ENCODE peak calls at places on chromosome 14, in four cellular contexts. One of them, this sample, is unnamed.
A peak's percentile ranks its signal among the peaks of the same experiment; 100 is the strongest.

GRCh38 chr14:101623685-101624444 is 62.6 kb downstream of the DIO3 start:
- DNase-seq in AG10803: no peak
- DNase-seq in fibroblast of mammary gland: no peak
- DNase-seq in fibroblast of lung: no peak
- DNase-seq in this sample: no peak

GRCh38 chr14:24368562-24369252 is 723 bp downstream of the NFATC4 start:
- DNase-seq in fibroblast of mammary gland: peak; percentile 80
- DNase-seq in fibroblast of lung: peak; percentile 69
- DNase-seq in AG10803: peak; percentile 95
- DNase-seq in this sample: peak; percentile 72

GRCh38 chr14:37329189-37330001 is 131.7 kb downstream of the MIPOL1 start:
- DNase-seq in AG10803: no peak
- DNase-seq in fibroblast of lung: no peak
- DNase-seq in fibroblast of mammary gland: no peak
- DNase-seq in this sample: no peak

GRCh38 chr14:84036863-84037262 is 1493.1 kb upstream of the FLRT2 start:
- DNase-seq in fibroblast of mammary gland: peak; percentile 47
- DNase-seq in fibroblast of lung: peak; percentile 62
- DNase-seq in AG10803: peak; percentile 28
- DNase-seq in this sample: peak; percentile 51

GRCh38 chr14:94663965-94664704 is 51.9 kb downstream of the SERPINA3 start:
- DNase-seq in AG10803: no peak
- DNase-seq in fibroblast of mammary gland: no peak
- DNase-seq in fibroblast of lung: no peak
- DNase-seq in this sample: no peak

GRCh38 chr14:76812093-76812421 is 625 bp downstream of the ANGEL1 start:
- DNase-seq in fibroblast of mammary gland: no peak
- DNase-seq in fibroblast of lung: no peak
- DNase-seq in AG10803: no peak
- DNase-seq in this sample: no peak

GRCh38 chr14:80356413-80356812 is 145.1 kb upstream of the DIO2 start:
- DNase-seq in AG10803: no peak
- DNase-seq in fibroblast of lung: peak; percentile 17
- DNase-seq in fibroblast of mammary gland: peak; percentile 25
- DNase-seq in this sample: peak; percentile 10

GRCh38 chr14:90613997-90614396 is 202.2 kb downstream of the TTC7B start:
- DNase-seq in fibroblast of mammary gland: no peak
- DNase-seq in fibroblast of lung: no peak
- DNase-seq in AG10803: no peak
- DNase-seq in this sample: no peak

GRCh38 chr14:32809255-32809654 is 129.4 kb upstream of the NPAS3 start:
- DNase-seq in AG10803: no peak
- DNase-seq in fibroblast of mammary gland: no peak
- DNase-seq in fibroblast of lung: no peak
- DNase-seq in this sample: no peak

GRCh38 chr14:100384277-100384676 is 61.1 kb downstream of the SLC25A47 start:
- DNase-seq in fibroblast of lung: no peak
- DNase-seq in AG10803: no peak
- DNase-seq in fibroblast of mammary gland: no peak
- DNase-seq in this sample: no peak

GRCh38 chr14:33587761-33588160 is 363.1 kb downstream of the EGLN3 start:
- DNase-seq in fibroblast of mammary gland: no peak
- DNase-seq in AG10803: peak; percentile 18
- DNase-seq in fibroblast of lung: no peak
- DNase-seq in this sample: no peak

GRCh38 chr14:92600318-92601053 is 86.9 kb downstream of the RIN3 start:
- DNase-seq in fibroblast of lung: peak; percentile 81
- DNase-seq in AG10803: peak; percentile 83
- DNase-seq in fibroblast of mammary gland: peak; percentile 92
- DNase-seq in this sample: peak; percentile 87

GRCh38 chr14:99441157-99441870 is 39.3 kb downstream of the SETD3 start:
- DNase-seq in fibroblast of lung: no peak
- DNase-seq in AG10803: no peak
- DNase-seq in fibroblast of mammary gland: peak; percentile 8
- DNase-seq in this sample: peak; percentile 42

GRCh38 chr14:76779221-76780057 is 18.2 kb downstream of the VASH1 start:
- DNase-seq in AG10803: no peak
- DNase-seq in fibroblast of lung: no peak
- DNase-seq in fibroblast of mammary gland: no peak
- DNase-seq in this sample: no peak

GRCh38 chr14:71290960-71291466 is 383.8 kb downstream of the PCNX1 start:
- DNase-seq in AG10803: peak; percentile 56
- DNase-seq in fibroblast of mammary gland: peak; percentile 80
- DNase-seq in fibroblast of lung: peak; percentile 54
- DNase-seq in this sample: peak; percentile 38

GRCh38 chr14:55383541-55384140 is 28.0 kb downstream of the ATG14 start:
- DNase-seq in fibroblast of lung: no peak
- DNase-seq in fibroblast of mammary gland: no peak
- DNase-seq in AG10803: no peak
- DNase-seq in this sample: peak; percentile 66

GRCh38 chr14:58362798-58363412 is 32.8 kb upstream of the TOMM20L start:
- DNase-seq in fibroblast of lung: peak; percentile 32
- DNase-seq in AG10803: peak; percentile 16
- DNase-seq in fibroblast of mammary gland: peak; percentile 33
- DNase-seq in this sample: peak; percentile 16

GRCh38 chr14:39085933-39086332 is 17.1 kb downstream of the SEC23A start:
- DNase-seq in fibroblast of lung: peak; percentile 33
- DNase-seq in fibroblast of mammary gland: no peak
- DNase-seq in AG10803: peak; percentile 5
- DNase-seq in this sample: peak; percentile 34

GRCh38 chr14:59133202-59133601 is 55.3 kb upstream of the DAAM1 start:
- DNase-seq in fibroblast of lung: peak; percentile 36
- DNase-seq in AG10803: no peak
- DNase-seq in fibroblast of mammary gland: peak; percentile 7
- DNase-seq in this sample: no peak

GRCh38 chr14:37595809-37596595 is 573 bp downstream of the TTC6 start:
- DNase-seq in AG10803: no peak
- DNase-seq in fibroblast of mammary gland: peak; percentile 20
- DNase-seq in fibroblast of lung: no peak
- DNase-seq in this sample: no peak

GRCh38 chr14:92613008-92613658 is 99.6 kb downstream of the RIN3 start:
- DNase-seq in AG10803: no peak
- DNase-seq in fibroblast of lung: no peak
- DNase-seq in fibroblast of mammary gland: no peak
- DNase-seq in this sample: peak; percentile 20

GRCh38 chr14:66944872-66945271 is 244.4 kb upstream of the GARIN2 start:
- DNase-seq in fibroblast of lung: peak; percentile 51
- DNase-seq in fibroblast of mammary gland: peak; percentile 46
- DNase-seq in AG10803: peak; percentile 20
- DNase-seq in this sample: peak; percentile 50

GRCh38 chr14:100586153-100586519 is 1.1 kb downstream of the BEGAIN start:
- DNase-seq in AG10803: no peak
- DNase-seq in fibroblast of lung: no peak
- DNase-seq in fibroblast of mammary gland: no peak
- DNase-seq in this sample: no peak

GRCh38 chr14:55245657-55246268 is 25.5 kb upstream of the FBXO34 start:
- DNase-seq in fibroblast of lung: peak; percentile 42
- DNase-seq in fibroblast of mammary gland: peak; percentile 39
- DNase-seq in AG10803: peak; percentile 30
- DNase-seq in this sample: peak; percentile 48

GRCh38 chr14:34650786-34651584 is 21.0 kb upstream of the SNX6 start:
- DNase-seq in fibroblast of lung: peak; percentile 99
- DNase-seq in AG10803: peak; percentile 100
- DNase-seq in fibroblast of mammary gland: peak; percentile 100
- DNase-seq in this sample: peak; percentile 99

GRCh38 chr14:55752580-55753365 is 172.8 kb downstream of the KTN1 start:
- DNase-seq in AG10803: peak; percentile 26
- DNase-seq in fibroblast of lung: peak; percentile 87
- DNase-seq in fibroblast of mammary gland: peak; percentile 55
- DNase-seq in this sample: peak; percentile 66

GRCh38 chr14:23299986-23300686 is 2.5 kb downstream of the PPP1R3E start:
- DNase-seq in fibroblast of mammary gland: no peak
- DNase-seq in AG10803: no peak
- DNase-seq in fibroblast of lung: no peak
- DNase-seq in this sample: peak; percentile 3

GRCh38 chr14:31382221-31382620 is 38.1 kb downstream of the HEATR5A start:
- DNase-seq in fibroblast of mammary gland: no peak
- DNase-seq in fibroblast of lung: no peak
- DNase-seq in AG10803: no peak
- DNase-seq in this sample: no peak

GRCh38 chr14:33068626-33069025 is 129.9 kb downstream of the NPAS3 start:
- DNase-seq in fibroblast of lung: no peak
- DNase-seq in AG10803: no peak
- DNase-seq in fibroblast of mammary gland: peak; percentile 17
- DNase-seq in this sample: no peak

GRCh38 chr14:99191663-99192621 is 80.1 kb downstream of the BCL11B start:
- DNase-seq in fibroblast of mammary gland: peak; percentile 46
- DNase-seq in AG10803: peak; percentile 59
- DNase-seq in fibroblast of lung: peak; percentile 60
- DNase-seq in this sample: peak; percentile 16

GRCh38 chr14:24887623-24888304 is 162.2 kb downstream of the STXBP6 start:
- DNase-seq in fibroblast of mammary gland: no peak
- DNase-seq in AG10803: no peak
- DNase-seq in fibroblast of lung: no peak
- DNase-seq in this sample: no peak

GRCh38 chr14:96091149-96091693 is 52.1 kb downstream of the C14orf132 start:
- DNase-seq in fibroblast of mammary gland: no peak
- DNase-seq in AG10803: no peak
- DNase-seq in fibroblast of lung: no peak
- DNase-seq in this sample: no peak
- TF ChIP-seq CTCF in fibroblast of mammary gland: no peak
- TF ChIP-seq CTCF in AG10803: no peak
- TF ChIP-seq CTCF in fibroblast of lung: no peak
- TF ChIP-seq CTCF in this sample: no peak

GRCh38 chr14:69259176-69259530 is 805 bp upstream of the GALNT16 start:
- DNase-seq in AG10803: no peak
- DNase-seq in fibroblast of lung: no peak
- DNase-seq in fibroblast of mammary gland: no peak
- DNase-seq in this sample: no peak
- H3K4me3 ChIP-seq in AG10803: peak overlapping the region; percentile 64
- H3K4me3 ChIP-seq in fibroblast of lung: peak overlapping the region; percentile 67
- H3K4me3 ChIP-seq in fibroblast of mammary gland: no peak overlapping the region
- H3K4me3 ChIP-seq in this sample: peak overlapping the region; percentile 46

GRCh38 chr14:46686652-46687051 is 35.1 kb upstream of the RPL10L start:
- DNase-seq in fibroblast of lung: no peak
- DNase-seq in fibroblast of mammary gland: no peak
- DNase-seq in AG10803: no peak
- DNase-seq in this sample: no peak
- TF ChIP-seq CTCF in fibroblast of lung: no peak
- TF ChIP-seq CTCF in fibroblast of mammary gland: no peak
- TF ChIP-seq CTCF in AG10803: no peak
- TF ChIP-seq CTCF in this sample: no peak

DNA sequence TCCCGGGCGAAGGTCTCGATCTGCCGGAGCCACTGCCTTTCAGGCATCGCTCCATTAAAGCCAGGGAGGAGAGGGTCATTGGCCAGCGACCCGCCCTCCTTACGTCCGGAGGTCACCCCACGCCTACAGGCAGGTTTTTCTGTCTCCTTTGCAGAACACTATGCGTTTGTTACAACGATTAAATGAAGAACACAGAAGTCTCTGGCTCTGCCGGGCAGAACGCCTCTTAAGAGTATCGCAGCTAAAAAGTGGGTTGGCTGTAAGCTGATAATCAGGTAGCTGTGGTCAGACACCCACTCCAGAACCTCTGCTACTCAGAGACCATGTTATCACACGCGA is 15.0 kb downstream of the OTX2 start:
- DNase-seq in fibroblast of mammary gland: no peak
- DNase-seq in fibroblast of lung: no peak
- DNase-seq in AG10803: no peak
- DNase-seq in this sample: no peak
- H3K4me3 ChIP-seq in fibroblast of mammary gland: no peak overlapping the region
- H3K4me3 ChIP-seq in fibroblast of lung: no peak overlapping the region
- H3K4me3 ChIP-seq in AG10803: no peak overlapping the region
- H3K4me3 ChIP-seq in this sample: no peak overlapping the region

GRCh38 chr14:104870368-104871144 is 5.5 kb downstream of the CEP170B start:
- DNase-seq in AG10803: no peak
- DNase-seq in fibroblast of lung: no peak
- DNase-seq in fibroblast of mammary gland: no peak
- DNase-seq in this sample: no peak
- TF ChIP-seq CTCF in AG10803: peak; percentile 16
- TF ChIP-seq CTCF in fibroblast of lung: peak; percentile 35
- TF ChIP-seq CTCF in fibroblast of mammary gland: peak; percentile 27
- TF ChIP-seq CTCF in this sample: peak; percentile 28

GRCh38 chr14:65101631-65102440 is 481 bp downstream of the MAX start:
- DNase-seq in fibroblast of lung: no peak
- DNase-seq in fibroblast of mammary gland: no peak
- DNase-seq in AG10803: no peak
- DNase-seq in this sample: peak; percentile 6
- H3K4me3 ChIP-seq in fibroblast of lung: peak overlapping the region; percentile 80
- H3K4me3 ChIP-seq in fibroblast of mammary gland: peak overlapping the region; percentile 74
- H3K4me3 ChIP-seq in AG10803: peak overlapping the region; percentile 82
- H3K4me3 ChIP-seq in this sample: peak overlapping the region; percentile 91

DNA sequence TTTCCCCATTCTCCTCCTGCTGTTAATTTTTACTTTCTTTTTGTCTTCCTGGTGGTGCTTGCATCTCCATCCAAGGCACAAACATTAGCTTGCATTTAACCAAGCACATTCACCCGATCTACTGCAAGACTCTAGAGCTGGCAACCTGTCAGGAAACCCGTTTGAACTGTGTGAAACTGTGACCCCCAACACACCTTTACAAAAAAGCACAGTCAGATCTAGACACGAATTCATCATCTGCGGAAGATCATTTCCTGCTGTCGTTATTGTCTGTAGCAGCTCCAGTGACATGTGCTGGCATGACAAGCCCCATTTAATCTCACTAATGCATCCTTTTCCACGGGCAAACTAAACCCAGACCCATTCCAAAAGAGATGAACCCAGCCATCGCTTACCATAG is 340.5 kb downstream of the VRK1 start:
- DNase-seq in fibroblast of lung: no peak
- DNase-seq in AG10803: no peak
- DNase-seq in fibroblast of mammary gland: no peak
- DNase-seq in this sample: no peak
- TF ChIP-seq CTCF in fibroblast of lung: no peak
- TF ChIP-seq CTCF in AG10803: no peak
- TF ChIP-seq CTCF in fibroblast of mammary gland: no peak
- TF ChIP-seq CTCF in this sample: no peak

DNA sequence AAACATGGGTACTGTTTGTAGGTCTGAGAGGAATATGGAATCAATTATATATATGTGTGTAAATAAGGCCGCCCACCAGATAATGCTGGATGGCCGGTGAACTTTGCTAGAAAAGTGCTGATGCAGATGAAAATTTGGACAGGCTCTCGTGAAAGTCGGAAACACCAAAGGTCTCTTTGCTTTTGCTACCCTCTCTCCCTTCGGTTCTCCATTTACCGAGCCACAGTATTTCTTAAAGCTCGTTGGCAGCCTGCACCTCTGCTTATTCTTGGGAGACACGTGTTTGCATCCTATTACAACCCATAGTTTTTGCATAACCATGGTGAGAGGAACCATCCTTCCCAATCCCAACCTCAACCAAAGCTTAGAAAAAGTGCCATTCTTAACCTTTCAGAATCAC is 109.6 kb downstream of the FOXN3 start:
- DNase-seq in fibroblast of lung: no peak
- DNase-seq in AG10803: no peak
- DNase-seq in fibroblast of mammary gland: no peak
- DNase-seq in this sample: no peak
- H3K4me3 ChIP-seq in fibroblast of lung: no peak overlapping the region
- H3K4me3 ChIP-seq in AG10803: no peak overlapping the region
- H3K4me3 ChIP-seq in fibroblast of mammary gland: no peak overlapping the region
- H3K4me3 ChIP-seq in this sample: no peak overlapping the region